ENCODE peak calls at places on chromosomes 6 and 20, in five cellular contexts. J is testis, V is osteocyte, M is heart right ventricle, K is endothelial cell. A is an unnamed sample.

GRCh38 chr20:13222319-13222716 is 1.2 kb downstream of the ISM1 start:
- DNase-seq in M (no peak), J (no peak), V (no peak), K (no peak), A (no peak)

GRCh38 chr6:161152904-161153662 is 120.8 kb downstream of the AGPAT4 start:
- DNase-seq in J (no peak), K (no peak), V (no peak), M (no peak), A (no peak)

GRCh38 chr20:3705970-3706739 is 6.2 kb downstream of the SIGLEC1 start:
- DNase-seq in V (no peak), M (no peak), J (no peak), K (no peak), A (no peak)

GRCh38 chr6:53263915-53264314 is 84.8 kb downstream of the ELOVL5 start:
- DNase-seq in V (no peak), K (no peak), M (no peak), J (no peak), A (no peak)

GRCh38 chr6:89268776-89269175 is 46.3 kb downstream of the GABRR2 start:
- DNase-seq in J (no peak), K (no peak), V (peak; percentile 59), M (no peak), A (no peak)

GRCh38 chr6:135251416-135251815 is 70.3 kb downstream of the MYB start:
- DNase-seq in V (no peak), M (no peak), K (no peak), J (no peak), A (no peak)

GRCh38 chr6:12232339-12232738 is 57.8 kb upstream of the EDN1 start:
- DNase-seq in J (no peak), M (no peak), V (no peak), K (no peak), A (no peak)

GRCh38 chr6:14187408-14187807 is 69.8 kb downstream of the CD83 start:
- DNase-seq in M (no peak), K (no peak), J (no peak), V (no peak), A (no peak)

GRCh38 chr6:34792605-34793500 is 970 bp downstream of the BLTP3A start:
- DNase-seq in V (no peak), J (peak; percentile 42), M (peak; percentile 18), K (peak; percentile 29), A (peak; percentile 23)

GRCh38 chr6:37705239-37706051 is 7.8 kb upstream of the MDGA1 start:
- DNase-seq in V (peak; percentile 93), M (peak; percentile 86), J (peak; percentile 92), K (peak; percentile 76), A (peak; percentile 84)

GRCh38 chr6:43798688-43799444 is 28.9 kb downstream of the VEGFA start:
- DNase-seq in J (peak; percentile 20), V (no peak), M (peak; percentile 73), K (no peak), A (no peak)

GRCh38 chr20:18628330-18628941 is 40.6 kb downstream of the DTD1 start:
- DNase-seq in V (no peak), M (no peak), K (peak; percentile 62), J (no peak), A (peak; percentile 37)

GRCh38 chr6:170004585-170005210 is 253.3 kb downstream of the ERMARD start:
- DNase-seq in V (peak; percentile 44), K (no peak), J (no peak), M (no peak), A (no peak)

GRCh38 chr6:122068291-122068769 is 331.1 kb upstream of the HSF2 start:
- DNase-seq in M (no peak), J (no peak), V (no peak), K (no peak), A (no peak)

GRCh38 chr6:99013145-99013544 is 65.4 kb upstream of the FBXL4 start:
- DNase-seq in M (no peak), J (no peak), K (no peak), V (no peak), A (no peak)

GRCh38 chr20:57653910-57654309 is 33.7 kb upstream of the ZBP1 start:
- DNase-seq in M (peak; percentile 2), V (no peak), K (peak; percentile 1), J (no peak), A (no peak)

DNA sequence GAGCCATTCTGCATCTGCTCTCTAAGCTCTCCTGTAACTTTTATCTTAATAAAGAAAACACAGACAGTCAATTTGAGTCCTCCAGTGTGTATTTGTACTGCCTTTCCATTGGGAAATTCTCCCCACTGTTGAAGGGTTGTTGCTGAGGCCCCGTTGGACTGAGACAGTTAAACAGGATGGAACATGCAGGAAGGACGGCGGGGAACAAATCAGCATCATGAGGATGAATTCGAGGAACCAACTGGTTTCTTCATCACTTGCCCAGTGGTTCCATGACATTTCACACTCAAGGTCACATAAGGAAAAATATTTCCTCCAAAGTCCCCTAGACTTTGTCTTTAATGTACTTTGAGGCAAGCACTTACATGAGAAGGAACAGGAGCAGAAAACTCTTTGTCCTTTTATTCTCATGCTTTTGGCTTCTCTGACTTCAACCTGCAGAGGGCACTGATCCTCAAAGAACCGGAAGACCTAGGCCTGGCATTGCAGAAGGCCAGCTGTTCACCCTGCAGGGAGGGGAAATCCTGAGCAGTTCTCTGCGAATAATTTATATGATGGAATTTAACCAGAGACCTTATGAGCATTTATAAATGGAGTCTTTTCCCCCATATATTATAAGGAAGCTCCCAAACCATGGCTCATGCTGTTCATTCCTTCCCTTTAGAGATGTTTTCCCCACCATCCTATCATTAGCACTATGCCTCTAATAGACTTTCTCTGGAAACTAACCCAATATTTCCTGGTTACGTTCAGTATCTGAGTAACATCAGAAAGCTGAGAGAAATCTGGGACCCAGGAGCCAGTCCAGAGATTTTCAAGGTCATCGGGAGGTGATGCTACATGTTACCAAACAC is 55.2 kb upstream of the ADGRF1 start:
- DNase-seq in M (peak; percentile 75), K (peak; percentile 66), V (no peak), J (peak; percentile 77), A (peak; percentile 48)
- TF ChIP-seq CTCF in M (peak; percentile 69), K (peak; percentile 54), V (peak; percentile 80), J (no peak), A (peak; percentile 65)

GRCh38 chr20:50343490-50344179 is 153.0 kb downstream of the CEBPB start:
- DNase-seq in V (no peak), K (no peak), J (peak; percentile 43), M (no peak), A (no peak)

GRCh38 chr20:50343125-50343489 is 152.5 kb downstream of the CEBPB start:
- DNase-seq in J (no peak), K (no peak), M (no peak), V (no peak), A (no peak)

GRCh38 chr20:50342638-50343102 is 152.0 kb downstream of the CEBPB start:
- DNase-seq in V (no peak), J (no peak), K (no peak), M (no peak), A (no peak)

GRCh38 chr20:50345712-50346371 is 155.2 kb downstream of the CEBPB start:
- DNase-seq in V (no peak), K (no peak), J (no peak), M (no peak), A (no peak)

GRCh38 chr20:50344232-50345071 is 153.8 kb downstream of the CEBPB start:
- DNase-seq in J (no peak), V (no peak), M (no peak), K (no peak), A (no peak)
- TF ChIP-seq CTCF in J (no peak), V (peak; percentile 14), M (no peak), K (peak; percentile 32), A (no peak)

GRCh38 chr20:50397058-50397457 is 113.1 kb upstream of the PTPN1 start:
- DNase-seq in M (no peak), K (no peak), V (no peak), J (no peak), A (no peak)

GRCh38 chr20:50399917-50400704 is 110.1 kb upstream of the PTPN1 start:
- DNase-seq in K (no peak), V (no peak), M (no peak), J (no peak), A (no peak)

GRCh38 chr20:50398064-50398463 is 112.1 kb upstream of the PTPN1 start:
- DNase-seq in M (no peak), K (no peak), V (no peak), J (no peak), A (no peak)

GRCh38 chr20:50399003-50399916 is 110.9 kb upstream of the PTPN1 start:
- DNase-seq in V (no peak), K (no peak), M (peak; percentile 86), J (peak; percentile 59), A (peak; percentile 23)

GRCh38 chr20:50398471-50399002 is 111.6 kb upstream of the PTPN1 start:
- DNase-seq in M (no peak), V (no peak), K (no peak), J (no peak), A (no peak)
- TF ChIP-seq CTCF in M (no peak), V (no peak), K (no peak), J (no peak), A (no peak)

GRCh38 chr6:139895205-139895793 is 520.9 kb upstream of the CITED2 start:
- DNase-seq in K (no peak), M (no peak), J (no peak), V (no peak), A (no peak)
- TF ChIP-seq CTCF in K (no peak), M (peak; percentile 30), J (no peak), V (peak; percentile 42), A (no peak)

GRCh38 chr6:90296346-90297123 is at the start of gene BACH2:
- DNase-seq in V (peak; percentile 87), K (peak; percentile 76), J (peak; percentile 96), M (peak; percentile 91), A (peak; percentile 93)
- TF ChIP-seq CTCF in V (no peak), K (no peak), J (no peak), M (no peak), A (no peak)

A was measured in nephron progenitor cell.